ENCODE peak calls at places on chromosomes 11 and 22, in eight cellular contexts. P is COLO829; J is naive thymus-derived CD4-positive, alpha-beta T cell; W is neural progenitor cell; T is activated CD8-positive, alpha-beta memory T cell treated with anti-CD3 and anti-CD28 coated beads, Interleukin-2, amount 50 U/mL, for 48 hours; V is HCT116; Y is body of pancreas; B is amygdala. X is an unnamed sample.

GRCh38 chr22:44392446-44392921 is 79.7 kb upstream of the SHISAL1 start:
- DNase-seq in P (no peak), J (no peak), W (no peak), T (no peak), V (no peak), Y (no peak), B (no peak), X (peak)

GRCh38 chr11:56013805-56014204 is 13.6 kb upstream of the OR5AS1 start:
- DNase-seq in P (no peak), J (no peak), W (no peak), T (no peak), V (no peak), Y (no peak), B (no peak), X (no peak)

GRCh38 chr22:44347549-44347948 is 34.8 kb upstream of the SHISAL1 start:
- DNase-seq in P (no peak), J (no peak), W (no peak), T (no peak), V (no peak), Y (no peak), B (no peak), X (no peak)

GRCh38 chr11:103384652-103385051 is 275.4 kb downstream of the DYNC2H1 start:
- DNase-seq in P (no peak), J (no peak), W (no peak), T (no peak), V (no peak), Y (no peak), B (no peak), X (no peak)

GRCh38 chr11:70296681-70297080 is 26.2 kb downstream of the PPFIA1 start:
- DNase-seq in P (no peak), J (no peak), W (no peak), T (no peak), V (no peak), Y (no peak), B (no peak), X (no peak)

GRCh38 chr11:6315811-6316425 is 4.4 kb downstream of the CAVIN3 start:
- DNase-seq in P (peak), J (peak), W (peak), T (peak), V (peak), Y (peak), B (peak), X (no peak)

GRCh38 chr11:123284454-123284853 is 89.4 kb upstream of the CLMP start:
- DNase-seq in P (no peak), J (no peak), W (no peak), T (no peak), V (no peak), Y (no peak), B (no peak), X (no peak)

GRCh38 chr11:96578379-96578778 is 188.6 kb downstream of the JRKL start:
- DNase-seq in P (no peak), J (no peak), W (no peak), T (no peak), V (no peak), Y (no peak), B (no peak), X (no peak)

GRCh38 chr22:25475554-25476022 is 88.9 kb upstream of the GRK3 start:
- DNase-seq in P (no peak), J (no peak), W (no peak), T (no peak), V (no peak), Y (no peak), B (peak), X (no peak)

GRCh38 chr22:44391481-44392445 is 79.0 kb upstream of the SHISAL1 start:
- DNase-seq in P (no peak), J (no peak), W (no peak), T (no peak), V (no peak), Y (no peak), B (no peak), X (no peak)

GRCh38 chr11:122202161-122202950 is 86.3 kb upstream of the BLID start:
- DNase-seq in P (no peak), J (no peak), W (no peak), T (no peak), V (peak), Y (peak), B (no peak), X (peak)

GRCh38 chr11:69401715-69402114 is 79.7 kb upstream of the LINC01488 start:
- DNase-seq in P (no peak), J (no peak), W (no peak), T (no peak), V (no peak), Y (no peak), B (no peak), X (no peak)

GRCh38 chr22:30202531-30203006 is 44.0 kb downstream of the LIF start:
- DNase-seq in P (no peak), J (no peak), W (peak), T (no peak), V (no peak), Y (peak), B (no peak), X (no peak)

GRCh38 chr11:12007769-12008737 is at the start of gene DKK3:
- DNase-seq in P (no peak), J (no peak), W (peak), T (no peak), V (no peak), Y (no peak), B (peak), X (no peak)

GRCh38 chr22:50035131-50035881 is 22.7 kb upstream of the IL17REL start:
- DNase-seq in P (no peak), J (no peak), W (no peak), T (no peak), V (no peak), Y (no peak), B (no peak), X (no peak)

GRCh38 chr11:12693075-12693473 is 18.9 kb downstream of the TEAD1 start:
- DNase-seq in P (no peak), J (no peak), W (no peak), T (no peak), V (no peak), Y (no peak), B (no peak), X (no peak)

GRCh38 chr11:93623179-93623578 is 38.3 kb upstream of the CEP295 start:
- DNase-seq in P (no peak), J (no peak), W (peak), T (no peak), V (no peak), Y (no peak), B (no peak), X (peak)

GRCh38 chr11:66365711-66366619 is 5.6 kb downstream of the SLC29A2 start:
- DNase-seq in P (no peak), J (no peak), W (no peak), T (no peak), V (no peak), Y (no peak), B (no peak), X (no peak)

GRCh38 chr11:94449437-94449836 is 44.2 kb downstream of the MRE11 start:
- DNase-seq in P (no peak), J (no peak), W (no peak), T (no peak), V (no peak), Y (no peak), B (no peak), X (no peak)

GRCh38 chr11:74937696-74938475 is 11.0 kb downstream of the XRRA1 start:
- DNase-seq in P (no peak), J (no peak), W (no peak), T (no peak), V (no peak), Y (no peak), B (no peak), X (no peak)

GRCh38 chr11:83249972-83250593 is 36.1 kb downstream of the CCDC90B start:
- DNase-seq in P (peak), J (peak), W (peak), T (no peak), V (peak), Y (no peak), B (no peak), X (no peak)

GRCh38 chr11:124402326-124402922 is 3.6 kb upstream of the OR8B3 start:
- DNase-seq in P (peak), J (peak), W (peak), T (peak), V (peak), Y (peak), B (peak), X (peak)

GRCh38 chr22:30445438-30445936 is 19.9 kb downstream of the MTFP1 start:
- DNase-seq in P (no peak), J (no peak), W (no peak), T (no peak), V (no peak), Y (no peak), B (no peak), X (no peak)

GRCh38 chr22:30654361-30654760 is 13.3 kb downstream of the DUSP18 start:
- DNase-seq in P (no peak), J (no peak), W (no peak), T (no peak), V (no peak), Y (no peak), B (no peak), X (no peak)

GRCh38 chr11:11981364-11981763 is 27.1 kb downstream of the DKK3 start:
- DNase-seq in P (no peak), J (no peak), W (no peak), T (no peak), V (no peak), Y (no peak), B (no peak), X (no peak)

GRCh38 chr11:66479741-66480115 is 506 bp upstream of the DPP3 start:
- DNase-seq in P (no peak), J (no peak), W (no peak), T (no peak), V (no peak), Y (no peak), B (no peak), X (no peak)

GRCh38 chr11:86582898-86583297 is 89.5 kb downstream of the ME3 start:
- DNase-seq in P (no peak), J (no peak), W (no peak), T (no peak), V (no peak), Y (no peak), B (no peak), X (no peak)

GRCh38 chr11:11043676-11044075 is 185.8 kb upstream of the ZBED5 start:
- DNase-seq in P (no peak), J (no peak), W (no peak), T (no peak), V (no peak), Y (no peak), B (no peak), X (no peak)

GRCh38 chr22:40634119-40634903 is 2.2 kb downstream of the MRTFA start:
- DNase-seq in P (no peak), J (no peak), W (no peak), T (no peak), V (no peak), Y (no peak), B (no peak), X (no peak)

GRCh38 chr22:46378499-46379300 is 43.2 kb downstream of the TRMU start:
- DNase-seq in P (no peak), J (no peak), W (no peak), T (no peak), V (no peak), Y (peak), B (no peak), X (no peak)

GRCh38 chr11:9380773-9381172 is 3.7 kb upstream of the IPO7 start:
- DNase-seq in P (no peak), J (no peak), W (no peak), T (no peak), V (no peak), Y (no peak), B (no peak), X (no peak)

GRCh38 chr22:46612904-46613605 is 7.1 kb upstream of the GRAMD4 start:
- DNase-seq in P (no peak), J (peak), W (no peak), T (peak), V (no peak), Y (no peak), B (no peak), X (no peak)

GRCh38 chr22:50002791-50003190 is 9.8 kb downstream of the IL17REL start:
- DNase-seq in P (no peak), J (no peak), W (no peak), T (no peak), V (no peak), Y (no peak), B (no peak), X (no peak)

GRCh38 chr11:85821636-85822035 is 10.7 kb upstream of the SYTL2 start:
- DNase-seq in P (no peak), J (no peak), W (no peak), T (no peak), V (no peak), Y (peak), B (no peak), X (no peak)

X was measured in H1.